ENCODE peak calls at places on chromosome 1, in ten cellular contexts. E, C, X, V, I, G, T, Q, D and J are unnamed samples. For H3K4me1, the result is how much of the 10 kb centered on the place peaks cover.

GRCh38 chr1:32769524-32770220 is 47.5 kb downstream of the YARS1 start:
- DNase-seq in E (no peak), T (peak), I (peak), C (peak), X (no peak), V (no peak), D (no peak), Q (no peak), G (no peak), J (no peak)

GRCh38 chr1:63817700-63818099 is 43.9 kb downstream of the ROR1 start:
- DNase-seq in T (no peak), G (no peak), V (no peak), X (no peak), D (no peak), Q (no peak), E (no peak), C (no peak), I (no peak), J (no peak)

GRCh38 chr1:183764981-183765380 is 39.9 kb upstream of the RGL1 start:
- DNase-seq in G (no peak), D (no peak), V (no peak), T (no peak), E (no peak), Q (no peak), X (no peak), I (peak), C (no peak), J (no peak)

GRCh38 chr1:109628540-109629321 is 9.1 kb downstream of the AMPD2 start:
- DNase-seq in X (no peak), I (peak), E (no peak), V (no peak), C (no peak), D (no peak), G (no peak), T (no peak), Q (no peak), J (no peak)

GRCh38 chr1:151702936-151703335 is 13.7 kb downstream of the CELF3 start:
- DNase-seq in C (no peak), X (no peak), I (no peak), Q (no peak), E (no peak), D (no peak), V (no peak), T (no peak), G (no peak), J (no peak)

GRCh38 chr1:159996653-159997052 is 35.1 kb downstream of the PIGM start:
- DNase-seq in C (peak), X (no peak), T (no peak), D (no peak), Q (no peak), G (no peak), E (no peak), I (peak), V (no peak), J (no peak)

GRCh38 chr1:150604226-150604588 is 24.8 kb upstream of the MCL1 start:
- DNase-seq in T (no peak), Q (no peak), E (no peak), I (no peak), D (no peak), C (no peak), X (no peak), G (no peak), V (no peak), J (no peak)

GRCh38 chr1:182601926-182602325 is 2.3 kb downstream of the RGS16 start:
- DNase-seq in X (no peak), G (no peak), I (no peak), E (no peak), D (no peak), T (no peak), V (no peak), Q (no peak), C (no peak), J (no peak)

GRCh38 chr1:107896946-107897345 is 68.0 kb downstream of the VAV3 start:
- DNase-seq in V (no peak), D (no peak), T (no peak), C (no peak), Q (no peak), X (no peak), G (no peak), I (no peak), E (no peak), J (no peak)
- H3K4me1 ChIP-seq in V (under half), D (under half), T (under half), C (under half), Q (under half), X (under half), G (under half), I (under half), E (under half), J (under half)

DNA sequence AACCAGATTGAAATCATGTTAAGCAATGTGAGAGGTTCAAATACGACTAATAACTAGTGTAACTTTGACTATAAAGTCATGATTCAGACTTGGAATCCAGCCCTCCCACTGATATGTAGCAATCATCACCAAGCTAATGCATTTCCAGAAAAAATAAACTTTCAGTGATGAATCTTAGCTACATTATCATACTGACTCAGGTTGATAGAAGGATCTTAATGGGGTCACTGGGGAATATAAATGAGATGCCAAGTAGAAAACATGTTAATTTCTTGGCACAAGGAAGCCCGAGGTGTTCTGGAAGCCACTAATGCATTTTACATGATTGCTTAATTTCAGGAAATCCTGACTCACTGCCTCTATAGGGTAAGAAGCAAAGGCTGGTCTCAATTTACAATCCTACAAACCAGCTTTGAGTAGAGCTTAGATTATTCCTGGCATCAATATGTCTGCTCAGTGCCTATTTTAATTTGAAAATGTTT is 67.7 kb downstream of the SELENOF start:
- DNase-seq in E (no peak), Q (no peak), I (peak), G (no peak), T (no peak), V (no peak), C (peak), D (no peak), X (no peak), J (no peak)
- H3K4me1 ChIP-seq in E (under half), Q (under half), I (under half), G (under half), T (under half), V (under half), C (under half), D (under half), X (under half), J (under half)

DNA sequence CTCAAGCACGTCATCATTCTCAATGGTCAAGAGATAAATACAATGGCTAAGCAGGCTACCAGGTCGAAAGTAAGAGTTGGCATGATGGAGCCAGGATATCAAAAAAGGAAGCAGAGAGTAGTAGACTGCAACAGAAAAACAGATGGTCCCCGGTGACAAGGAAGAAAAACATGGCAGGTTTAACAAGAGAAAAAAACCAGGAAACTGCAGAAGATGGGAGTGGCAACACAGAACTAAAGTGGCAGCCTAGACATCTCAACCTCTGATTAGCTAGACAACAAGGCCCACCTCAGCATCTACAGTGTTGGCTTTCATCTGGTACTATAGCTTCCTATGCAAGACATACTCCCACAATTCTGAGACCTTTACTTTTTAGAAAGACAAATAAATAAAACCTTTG is 3.1 kb downstream of the UBR4 start:
- DNase-seq in T (no peak), D (no peak), X (no peak), E (no peak), V (no peak), Q (no peak), G (no peak), I (no peak), C (no peak), J (no peak)
- H3K4me1 ChIP-seq in T (under half), D (under half), X (half or more), E (half or more), V (under half), Q (under half), G (half or more), I (under half), C (under half), J (under half)

DNA sequence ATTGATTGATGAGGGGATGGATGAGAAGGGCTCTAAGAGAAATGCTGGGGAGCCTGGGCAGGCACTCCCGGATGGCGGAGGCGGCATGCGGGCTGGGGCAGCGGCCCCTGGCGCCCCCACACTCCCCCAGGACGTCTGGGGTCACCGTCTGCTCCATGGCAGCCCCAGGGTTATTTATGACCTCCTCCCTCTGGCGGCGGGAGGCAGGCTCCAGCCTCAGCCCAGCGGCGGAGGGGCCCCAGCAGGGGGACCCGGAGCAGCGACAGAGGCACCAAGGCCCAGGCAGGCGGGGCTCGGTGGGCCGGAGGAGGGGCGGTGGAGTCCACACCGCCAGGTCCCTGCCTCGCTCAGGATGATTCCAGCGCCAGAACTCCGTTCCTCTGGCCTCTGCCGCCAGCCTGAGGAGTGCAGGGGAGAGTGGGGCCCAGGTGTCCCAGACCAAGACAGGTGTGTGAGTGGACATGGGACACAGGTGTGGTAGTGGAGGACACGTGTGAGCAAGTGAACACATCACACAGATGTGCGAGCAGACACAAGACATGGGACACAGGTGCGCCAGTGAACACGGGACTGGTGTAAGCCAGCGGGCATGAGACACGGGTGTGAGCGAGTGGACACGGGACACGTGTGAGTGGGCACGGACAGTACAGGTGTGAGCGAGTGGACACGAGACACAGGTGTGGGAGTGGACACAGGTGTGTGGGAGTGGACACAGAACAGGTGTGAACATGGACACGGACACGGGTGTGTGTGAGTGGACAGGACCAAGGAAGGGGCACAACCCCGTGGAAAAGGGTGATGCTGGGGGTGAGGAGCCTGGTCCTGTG is 2.5 kb upstream of the SAMD11 start:
- DNase-seq in V (no peak), X (peak), T (peak), D (peak), I (peak), C (peak), E (peak), Q (no peak), G (no peak), J (no peak)
- H3K4me1 ChIP-seq in V (under half), X (under half), T (under half), D (under half), I (under half), C (under half), E (half or more), Q (under half), G (under half), J (under half)

GRCh38 chr1:208221291-208221622 is 22.9 kb downstream of the PLXNA2 start:
- DNase-seq in G (no peak), X (no peak), I (no peak), C (no peak), Q (no peak), D (no peak), T (no peak), V (no peak), E (no peak), J (no peak)
- H3K4me1 ChIP-seq in G (under half), X (half or more), I (under half), C (under half), Q (under half), D (under half), T (under half), V (under half), E (half or more), J (under half)

GRCh38 chr1:203069028-203069804 is 16.6 kb downstream of the MYOG start:
- DNase-seq in Q (no peak), G (no peak), V (no peak), E (no peak), I (no peak), T (no peak), D (no peak), C (peak), X (peak), J (no peak)
- H3K4me1 ChIP-seq in Q (under half), G (under half), V (under half), E (under half), I (under half), T (under half), D (under half), C (under half), X (under half), J (under half)

GRCh38 chr1:36251794-36252481 is 27.7 kb downstream of the THRAP3 start:
- DNase-seq in G (no peak), T (no peak), I (peak), X (no peak), E (no peak), Q (no peak), V (peak), D (no peak), C (no peak), J (no peak)
- H3K4me1 ChIP-seq in G (half or more), T (under half), I (under half), X (under half), E (half or more), Q (under half), V (half or more), D (under half), C (half or more), J (under half)

DNA sequence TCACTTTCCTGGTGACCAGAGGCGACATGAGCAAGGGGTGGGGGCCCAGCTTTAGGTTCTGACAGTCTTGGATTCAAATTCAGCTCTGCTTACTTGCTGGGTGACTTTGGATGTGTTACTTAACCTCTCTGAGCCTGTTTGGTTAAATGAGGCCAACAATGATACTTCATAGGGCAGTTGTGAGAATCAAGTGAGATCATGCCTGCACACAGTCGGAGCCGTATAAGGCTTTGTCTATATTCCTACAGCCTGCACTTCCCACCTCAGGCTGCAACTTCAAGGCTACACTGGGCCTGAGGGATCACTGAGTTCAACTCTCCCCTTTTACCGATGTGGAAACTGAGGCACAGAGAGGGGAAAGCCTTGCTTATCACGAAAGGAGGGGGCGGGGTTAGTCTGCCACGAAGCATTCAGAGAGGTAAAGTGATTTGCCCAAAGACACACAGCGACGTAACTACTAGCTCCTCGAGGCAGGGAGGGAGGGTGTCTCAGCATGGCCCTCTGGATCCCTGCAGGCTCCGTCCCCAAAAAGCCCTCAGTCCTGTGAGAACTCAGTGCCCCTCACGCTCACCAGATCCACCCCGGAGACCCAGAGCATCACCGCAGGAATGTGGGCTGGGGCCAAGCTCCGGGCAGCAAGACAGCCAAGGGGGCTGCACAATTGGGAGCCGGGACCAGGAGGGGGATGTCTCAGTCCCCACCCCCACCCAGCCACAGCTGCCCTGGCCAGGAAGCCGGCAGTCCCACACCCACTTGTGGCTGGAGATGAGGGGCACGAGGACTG is 25.0 kb downstream of the SDC3 start:
- DNase-seq in I (no peak), X (no peak), Q (no peak), G (no peak), E (no peak), T (no peak), V (no peak), C (no peak), D (no peak), J (no peak)
- H3K4me1 ChIP-seq in I (under half), X (under half), Q (under half), G (under half), E (under half), T (under half), V (under half), C (under half), D (under half), J (under half)

DNA sequence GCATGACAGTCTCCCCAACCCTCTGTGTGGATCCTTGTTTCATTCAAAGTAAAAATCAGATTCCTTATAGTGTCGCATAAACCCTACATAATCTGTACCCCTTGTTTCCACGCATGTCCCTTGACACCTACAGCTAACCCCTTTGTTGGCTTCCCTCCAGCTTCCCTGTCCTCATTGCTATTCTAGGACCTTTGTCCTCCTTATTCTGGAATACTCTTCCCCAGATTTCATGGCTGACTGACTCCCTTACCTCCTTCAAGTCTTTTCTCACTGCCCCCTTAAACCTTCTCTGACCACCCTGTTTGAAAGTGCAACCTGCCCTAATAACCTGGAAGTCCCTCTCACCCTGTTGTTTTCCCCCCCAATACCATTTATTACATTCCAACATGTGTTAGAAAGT is 4.0 kb downstream of the RNF11 start:
- DNase-seq in E (no peak), T (no peak), X (no peak), Q (no peak), I (no peak), C (no peak), D (no peak), V (peak), G (no peak), J (no peak)
- H3K4me1 ChIP-seq in E (half or more), T (under half), X (under half), Q (under half), I (under half), C (under half), D (under half), V (under half), G (half or more), J (under half)

DNA sequence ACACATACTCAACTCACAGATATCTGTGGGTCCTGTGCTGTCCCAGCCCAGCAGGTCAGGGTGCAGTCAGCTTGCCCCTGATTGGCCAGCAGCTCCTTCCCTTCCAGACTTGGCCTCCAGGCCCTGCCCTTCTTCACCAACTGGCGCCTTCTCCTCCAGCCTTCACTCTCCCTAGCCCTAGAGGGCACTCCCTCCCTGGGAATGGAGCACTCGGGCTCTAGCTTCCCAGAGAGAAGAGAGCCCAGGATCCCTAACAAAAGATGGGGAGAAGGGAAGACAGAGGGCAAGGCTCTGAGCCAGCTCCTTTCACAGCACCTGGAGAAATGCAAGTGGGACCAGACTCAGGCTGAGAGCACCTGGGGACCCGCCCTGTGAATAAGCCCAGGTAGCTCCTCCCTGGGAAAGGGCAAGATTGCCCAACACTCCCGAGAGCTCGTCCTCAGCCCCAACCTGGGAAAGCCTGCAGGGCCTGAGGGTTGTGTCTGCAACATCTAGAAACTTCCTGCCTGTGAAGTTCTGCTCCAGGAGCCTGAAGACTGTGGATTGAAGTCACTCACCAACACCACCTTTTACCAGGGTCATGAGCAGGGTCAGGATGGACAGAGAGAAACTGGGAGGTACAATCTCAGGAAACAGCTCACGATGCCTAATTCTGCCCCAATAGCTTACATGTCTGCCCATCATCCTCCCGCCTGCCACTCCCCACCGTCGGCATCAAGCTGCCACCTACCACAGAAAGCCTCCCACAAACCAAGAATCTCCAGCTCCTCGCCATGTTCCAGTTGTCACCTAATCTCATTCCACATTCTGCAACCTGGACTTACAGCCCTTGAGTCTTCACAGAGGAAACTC is at the start of gene PGLYRP4:
- DNase-seq in G (no peak), T (no peak), I (no peak), V (no peak), C (no peak), E (no peak), Q (no peak), X (no peak), D (no peak), J (peak)
- H3K4me1 ChIP-seq in G (under half), T (under half), I (under half), V (under half), C (under half), E (under half), Q (under half), X (under half), D (under half), J (under half)